ENCODE peak calls at places on chromosomes 5 and 9, in five cellular contexts. O is aorta; Q is stimulated activated CD8-positive, alpha-beta memory T cell treated with anti-CD3 and anti-CD28 coated beads, Interleukin-12 subunit alpha, Interleukin-12 subunit beta, amount 100 ng/mL, for 4 hours; I is posterior cingulate gyrus; U is CD4-positive, CD25-positive, alpha-beta regulatory T cell. E is an unnamed sample.

GRCh38 chr9:27377147-27377807 is 80.3 kb upstream of the EQTN start:
- DNase-seq in O (no peak), Q (no peak), I (no peak), U (no peak), E (no peak)

GRCh38 chr5:83000922-83001321 is 76.3 kb downstream of the TMEM167A start:
- DNase-seq in O (no peak), Q (no peak), I (no peak), U (no peak), E (no peak)

GRCh38 chr5:81909677-81910076 is 62.1 kb upstream of the ATG10 start:
- DNase-seq in O (no peak), Q (no peak), I (no peak), U (no peak), E (no peak)

GRCh38 chr9:125785187-125785840 is 38.1 kb downstream of the PBX3 start:
- DNase-seq in O (no peak), Q (peak; percentile 4), I (no peak), U (no peak), E (peak; percentile 14)

GRCh38 chr5:28301676-28302075 is 1263.3 kb upstream of the CDH9 start:
- DNase-seq in O (no peak), Q (no peak), I (no peak), U (no peak), E (peak; percentile 87)

GRCh38 chr9:133982971-133983720 is 9.0 kb downstream of the VAV2 start:
- DNase-seq in O (peak; percentile 67), Q (no peak), I (no peak), U (no peak), E (no peak)

GRCh38 chr9:136901516-136902258 is 15.4 kb downstream of the TRAF2 start:
- DNase-seq in O (no peak), Q (peak; percentile 62), I (no peak), U (peak; percentile 62), E (no peak)

GRCh38 chr5:125137535-125137934 is 391.1 kb upstream of the ZNF608 start:
- DNase-seq in O (no peak), Q (no peak), I (no peak), U (no peak), E (no peak)

GRCh38 chr5:142874537-142874936 is 104.4 kb downstream of the ARHGAP26 start:
- DNase-seq in O (peak; percentile 96), Q (no peak), I (no peak), U (no peak), E (peak; percentile 42)